ENCODE peak calls at places on chromosome 16, in six cellular contexts. H, R, D, Y, B and I are unnamed samples.

GRCh38 chr16:70753228-70753627 is 47.7 kb downstream of the VAC14 start:
- DNase-seq in H (peak), B (peak), Y (no peak), R (no peak), D (no peak), I (no peak)

GRCh38 chr16:35687781-35688180 is 2228.4 kb downstream of the TP53TG3F start:
- DNase-seq in H (no peak), D (no peak), B (no peak), R (no peak), Y (no peak), I (no peak)

GRCh38 chr16:85963746-85964370 is 64.9 kb downstream of the IRF8 start:
- DNase-seq in D (no peak), Y (no peak), R (no peak), B (no peak), H (peak), I (no peak)

GRCh38 chr16:53775821-53776431 is 72.0 kb downstream of the FTO start:
- DNase-seq in H (no peak), R (no peak), B (peak), D (no peak), Y (peak), I (peak)

GRCh38 chr16:86026136-86026905 is 127.4 kb downstream of the IRF8 start:
- DNase-seq in R (no peak), B (peak), D (peak), H (no peak), Y (no peak), I (no peak)

GRCh38 chr16:88713568-88714419 is 7.5 kb downstream of the CTU2 start:
- DNase-seq in D (no peak), H (no peak), R (no peak), B (no peak), Y (no peak), I (no peak)

GRCh38 chr16:76114681-76115080 is 162.5 kb upstream of the CNTNAP4 start:
- DNase-seq in B (no peak), H (no peak), Y (no peak), R (no peak), D (no peak), I (no peak)

GRCh38 chr16:85601730-85602401 is 11.3 kb upstream of the GSE1 start:
- DNase-seq in Y (no peak), D (peak), B (no peak), R (no peak), H (peak), I (no peak)

GRCh38 chr16:3823427-3823826 is 57.1 kb downstream of the CREBBP start:
- DNase-seq in Y (no peak), D (no peak), H (no peak), R (no peak), B (no peak), I (no peak)

GRCh38 chr16:11386791-11387546 is 41.7 kb downstream of the RMI2 start:
- DNase-seq in B (peak), H (peak), R (no peak), Y (peak), D (peak), I (no peak)

DNA sequence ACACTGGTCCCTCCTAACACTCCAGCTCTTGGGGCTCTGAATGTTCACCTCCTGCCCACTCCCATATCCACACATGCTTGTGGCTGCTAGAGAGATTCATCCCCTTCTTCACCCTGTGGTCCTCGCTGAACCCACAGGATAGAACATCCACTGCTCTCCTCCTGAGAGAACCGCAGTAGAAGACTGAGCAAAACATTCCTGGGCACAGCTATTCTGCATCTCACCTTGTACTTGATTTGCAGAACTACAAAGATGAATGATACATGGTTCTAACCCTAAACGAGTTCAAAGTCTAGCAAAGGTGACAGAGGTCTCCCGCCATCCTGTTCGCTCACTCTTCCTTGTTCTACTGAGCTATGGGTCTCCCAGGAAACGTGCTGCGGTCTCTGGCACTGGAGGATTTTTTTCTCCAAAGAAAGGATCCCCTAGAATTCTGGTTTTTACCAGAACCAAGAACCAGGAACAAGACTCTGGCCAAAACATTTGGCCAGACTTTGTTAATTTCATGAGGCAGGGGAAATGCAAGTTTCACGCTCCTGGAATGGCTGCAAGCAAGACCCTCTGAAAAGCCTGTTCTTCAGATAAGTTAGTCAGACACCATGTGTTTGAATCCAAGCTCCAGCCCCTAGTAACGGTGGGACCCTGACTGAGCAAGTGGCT is 39.5 kb downstream of the TMEM114 start:
- DNase-seq in Y (no peak), R (no peak), D (no peak), H (no peak), B (no peak), I (no peak)
- TF ChIP-seq CTCF in Y (no peak), R (no peak), D (no peak), H (no peak), B (no peak), I (no peak)

GRCh38 chr16:58345574-58346354 is 46.5 kb upstream of the GINS3 start:
- DNase-seq in Y (no peak), D (no peak), R (no peak), B (no peak), H (no peak), I (no peak)
- TF ChIP-seq CTCF in Y (no peak), D (peak), R (peak), B (no peak), H (no peak), I (peak)

GRCh38 chr16:2054543-2055245 is 6.9 kb downstream of the TSC2 start:
- DNase-seq in D (no peak), R (no peak), B (no peak), H (no peak), Y (no peak), I (no peak)

GRCh38 chr16:2056077-2056476 is 8.3 kb downstream of the TSC2 start:
- DNase-seq in R (no peak), D (peak), Y (no peak), H (no peak), B (no peak), I (no peak)

GRCh38 chr16:2058901-2059300 is 11.1 kb downstream of the TSC2 start:
- DNase-seq in H (no peak), R (no peak), D (no peak), B (no peak), Y (no peak), I (no peak)

GRCh38 chr16:2057438-2057837 is 9.7 kb downstream of the TSC2 start:
- DNase-seq in B (no peak), R (no peak), H (no peak), Y (no peak), D (no peak), I (no peak)

GRCh38 chr16:2056681-2057407 is 9.1 kb downstream of the TSC2 start:
- DNase-seq in H (no peak), Y (peak), R (no peak), B (no peak), D (peak), I (no peak)
- TF ChIP-seq CTCF in H (no peak), Y (no peak), R (no peak), B (no peak), D (peak), I (peak)

GRCh38 chr16:87654826-87655225 is 52.5 kb downstream of the JPH3 start:
- DNase-seq in H (no peak), B (no peak), D (no peak), R (no peak), Y (no peak), I (no peak)

GRCh38 chr16:87652386-87652785 is 50.1 kb downstream of the JPH3 start:
- DNase-seq in Y (no peak), R (no peak), D (no peak), B (no peak), H (no peak), I (no peak)

GRCh38 chr16:87652799-87653198 is 50.5 kb downstream of the JPH3 start:
- DNase-seq in H (no peak), Y (no peak), D (no peak), R (no peak), B (no peak), I (no peak)

GRCh38 chr16:87648698-87649487 is 46.6 kb downstream of the JPH3 start:
- DNase-seq in B (no peak), Y (no peak), H (no peak), D (no peak), R (no peak), I (no peak)

GRCh38 chr16:87653234-87653633 is 50.9 kb downstream of the JPH3 start:
- DNase-seq in H (no peak), D (peak), Y (peak), R (no peak), B (no peak), I (no peak)
- TF ChIP-seq CTCF in H (no peak), D (peak), Y (peak), R (peak), B (no peak), I (peak)

GRCh38 chr16:79598341-79599181 is 2.0 kb downstream of the MAF start:
- DNase-seq in R (peak), H (peak), D (peak), B (peak), Y (peak), I (peak)
- TF ChIP-seq CTCF in R (no peak), H (peak), D (peak), B (peak), Y (peak), I (peak)